ENCODE peak calls at places on chromosomes 4 and X, in nine cellular contexts. W is aorta, Y is foreskin keratinocyte, O is Karpas-422, J is tibial artery, K is fibroblast of lung, F is ovary, N is GM23338, L is hepatocyte. V is an unnamed sample.

GRCh38 chr4:106160560-106160959 is 155.4 kb downstream of the TBCK start:
- DNase-seq in O (no peak), J (no peak), K (peak; percentile 38), N (no peak), W (no peak), L (no peak), F (no peak), Y (no peak), V (no peak)

GRCh38 chr4:19375405-19375804 is 876.3 kb upstream of the SLIT2 start:
- DNase-seq in J (no peak), F (no peak), N (no peak), K (no peak), Y (no peak), L (no peak), W (no peak), O (no peak), V (no peak)

GRCh38 chr4:84573738-84574720 is 8.9 kb upstream of the CDS1 start:
- DNase-seq in J (no peak), Y (peak; percentile 60), F (no peak), N (no peak), L (no peak), W (no peak), O (no peak), K (no peak), V (no peak)

GRCh38 chrX:9501362-9501761 is 36.5 kb downstream of the TBL1X start:
- DNase-seq in J (no peak), L (no peak), N (peak; percentile 17), W (no peak), O (no peak), F (no peak), K (no peak), Y (no peak), V (no peak)

GRCh38 chrX:110175146-110175545 is 142.7 kb downstream of the AMMECR1 start:
- DNase-seq in O (no peak), L (no peak), F (no peak), K (no peak), J (no peak), N (no peak), Y (no peak), W (no peak), V (no peak)

GRCh38 chrX:109299091-109299490 is 182.8 kb downstream of the GUCY2F start:
- DNase-seq in F (no peak), W (no peak), J (no peak), N (no peak), L (no peak), O (no peak), Y (no peak), K (no peak), V (no peak)

GRCh38 chr4:189511581-189511980 is 429.1 kb upstream of the FRG1 start:
- DNase-seq in W (no peak), N (no peak), O (no peak), K (no peak), F (no peak), L (no peak), J (no peak), Y (no peak), V (no peak)

GRCh38 chrX:45750639-45751038 is 550.0 kb upstream of the DIPK2B start:
- DNase-seq in O (no peak), W (no peak), L (no peak), N (no peak), K (no peak), F (no peak), J (no peak), Y (no peak), V (no peak)

GRCh38 chr4:109559625-109559982 is 442 bp upstream of the MCUB start:
- DNase-seq in L (no peak), K (peak; percentile 10), J (peak; percentile 68), Y (no peak), W (peak; percentile 80), N (peak; percentile 75), O (peak; percentile 75), F (peak; percentile 24), V (peak; percentile 69)

GRCh38 chrX:37349131-37350033 is at the start of gene PRRG1:
- DNase-seq in O (no peak), W (peak; percentile 92), F (peak; percentile 70), L (peak; percentile 96), K (peak; percentile 85), N (peak; percentile 83), Y (peak; percentile 44), J (peak; percentile 86), V (peak; percentile 91)

GRCh38 chrX:17922303-17922702 is 61.2 kb upstream of the RAI2 start:
- DNase-seq in N (no peak), J (no peak), F (no peak), W (no peak), L (no peak), K (no peak), Y (no peak), O (no peak), V (no peak)

GRCh38 chr4:155809835-155810234 is 51.0 kb downstream of the GUCY1B1 start:
- DNase-seq in O (peak; percentile 98), J (no peak), F (no peak), Y (peak; percentile 56), N (peak; percentile 91), W (no peak), K (peak; percentile 95), L (peak; percentile 85), V (no peak)

GRCh38 chrX:50813843-50814661 is at the start of gene SHROOM4:
- DNase-seq in N (peak; percentile 81), O (no peak), J (peak; percentile 64), L (peak; percentile 74), K (peak; percentile 47), Y (no peak), F (peak; percentile 25), W (peak; percentile 86), V (peak; percentile 82)

GRCh38 chr4:165711436-165711835 is 161.6 kb upstream of the TLL1 start:
- DNase-seq in N (no peak), F (no peak), L (no peak), W (no peak), O (no peak), K (no peak), Y (no peak), J (no peak), V (no peak)

DNA sequence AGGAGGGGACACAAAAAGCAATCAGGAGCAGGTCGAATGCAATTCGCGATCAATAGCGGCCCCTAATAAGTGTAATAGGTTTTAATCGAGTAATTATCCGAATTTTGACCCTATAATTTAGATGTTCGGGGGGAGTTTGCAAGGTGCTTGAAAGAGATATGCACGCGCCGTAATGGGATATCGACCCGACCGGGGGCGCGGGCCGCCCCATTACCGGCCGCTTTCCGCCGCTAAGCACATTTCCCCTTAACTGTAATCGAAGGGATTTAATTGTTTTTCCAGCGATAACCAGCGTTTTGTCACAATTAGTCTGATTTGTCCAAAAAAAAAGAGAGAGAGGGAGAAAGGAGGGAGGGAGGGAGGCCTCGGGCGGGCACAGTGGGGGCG is 1.0 kb downstream of the NKX1-1 start:
- DNase-seq in J (no peak), Y (no peak), W (no peak), L (no peak), F (no peak), N (no peak), O (no peak), K (no peak), V (no peak)
- H3K27me3 ChIP-seq in J (peaks cover 100% of the 10 kb centered on the region), Y (peaks cover 98% of the 10 kb centered on the region), W (no peaks in the 10 kb centered on the region), L (peaks cover 64% of the 10 kb centered on the region), F (peaks cover 11% of the 10 kb centered on the region), N (peaks cover 99% of the 10 kb centered on the region), O (no peaks in the 10 kb centered on the region), K (peaks cover 60% of the 10 kb centered on the region), V (no peaks in the 10 kb centered on the region)

DNA sequence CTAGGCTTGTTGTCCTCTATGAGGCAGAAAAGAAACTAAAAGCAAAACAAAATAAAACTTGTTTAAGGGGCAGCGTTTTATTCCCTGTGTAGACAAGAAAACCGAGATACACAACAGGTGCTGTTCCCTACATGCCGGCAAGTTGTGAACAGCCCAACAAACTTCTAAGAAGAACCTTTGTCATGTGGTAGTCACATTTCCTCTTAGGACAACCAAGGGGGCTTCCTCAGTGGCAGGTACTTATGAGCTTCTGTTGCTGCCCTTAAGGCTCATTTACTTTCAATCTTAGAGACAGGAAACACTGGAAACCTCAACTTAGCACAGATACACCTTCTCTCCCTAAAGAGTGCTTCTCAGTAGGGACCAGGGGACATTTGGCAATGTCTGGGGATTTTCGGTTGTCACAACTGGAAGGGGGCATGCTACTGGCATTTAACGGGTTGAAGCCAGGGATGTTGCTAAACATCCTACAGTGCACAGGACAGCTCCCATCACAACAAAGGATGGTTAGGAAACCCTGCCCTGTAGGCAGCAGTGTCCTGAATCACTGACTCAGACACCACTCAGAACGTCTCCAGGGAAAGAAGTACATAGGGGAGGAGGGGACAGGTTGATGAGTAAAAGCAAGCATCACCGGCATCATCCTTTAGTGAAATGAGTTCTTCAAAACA is 111.0 kb downstream of the ASB9 start:
- DNase-seq in J (no peak), F (no peak), L (no peak), W (no peak), K (no peak), O (no peak), N (no peak), Y (peak; percentile 37), V (no peak)
- H3K27me3 ChIP-seq in J (no peaks in the 10 kb centered on the region), F (no peaks in the 10 kb centered on the region), L (no peaks in the 10 kb centered on the region), W (no peaks in the 10 kb centered on the region), K (no peaks in the 10 kb centered on the region), O (no peaks in the 10 kb centered on the region), N (no peaks in the 10 kb centered on the region), Y (no peaks in the 10 kb centered on the region), V (no peaks in the 10 kb centered on the region)

DNA sequence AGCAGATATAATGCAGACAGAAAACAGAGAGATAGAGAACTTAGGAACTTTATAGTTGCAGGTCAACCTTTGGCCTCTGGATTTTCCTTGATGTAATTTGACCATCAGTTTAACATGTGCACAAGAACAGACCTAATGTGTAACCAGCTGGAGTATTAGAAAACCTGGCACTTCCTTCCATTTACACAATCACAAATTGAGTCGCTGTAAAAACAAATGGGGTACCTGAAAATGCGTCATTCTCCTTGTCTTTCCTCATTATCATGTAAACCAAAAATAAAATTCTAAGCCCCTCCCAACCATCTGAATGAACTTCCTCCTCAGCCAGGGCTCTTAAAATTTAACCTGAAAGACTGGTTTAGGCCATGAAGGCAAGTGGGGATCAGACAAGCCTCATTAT is 358.4 kb upstream of the MAGEB16 start:
- DNase-seq in F (no peak), J (no peak), K (no peak), N (no peak), L (no peak), Y (no peak), O (no peak), W (no peak), V (no peak)
- H3K27me3 ChIP-seq in F (no peaks in the 10 kb centered on the region), J (no peaks in the 10 kb centered on the region), K (no peaks in the 10 kb centered on the region), N (no peaks in the 10 kb centered on the region), L (no peaks in the 10 kb centered on the region), Y (no peaks in the 10 kb centered on the region), O (no peaks in the 10 kb centered on the region), W (no peaks in the 10 kb centered on the region), V (no peaks in the 10 kb centered on the region)

GRCh38 chrX:53004038-53004437 is 44.6 kb upstream of the GPR173 start:
- DNase-seq in O (no peak), J (no peak), W (no peak), F (no peak), K (no peak), Y (no peak), N (no peak), L (no peak), V (no peak)

GRCh38 chrX:53000447-53001208 is 42.3 kb upstream of the FAM156A start:
- DNase-seq in O (no peak), K (no peak), L (no peak), W (no peak), J (no peak), N (peak; percentile 39), Y (no peak), F (no peak), V (no peak)

GRCh38 chrX:53003111-53003510 is 44.8 kb upstream of the FAM156A start:
- DNase-seq in Y (no peak), N (no peak), O (no peak), K (no peak), L (no peak), W (no peak), F (no peak), J (no peak), V (no peak)

GRCh38 chrX:53001958-53002357 is 43.6 kb upstream of the FAM156A start:
- DNase-seq in Y (no peak), K (no peak), J (no peak), W (no peak), F (no peak), O (no peak), L (no peak), N (no peak), V (no peak)
- H3K27me3 ChIP-seq in Y (no peaks in the 10 kb centered on the region), K (no peaks in the 10 kb centered on the region), J (no peaks in the 10 kb centered on the region), W (no peaks in the 10 kb centered on the region), F (no peaks in the 10 kb centered on the region), O (no peaks in the 10 kb centered on the region), L (no peaks in the 10 kb centered on the region), N (peaks cover 30% of the 10 kb centered on the region), V (no peaks in the 10 kb centered on the region)